ENCODE peak calls at places on chromosomes 11 and 22, in nine cellular contexts. One of them, this sample, is unnamed.
A peak's percentile ranks its signal among the peaks of the same experiment; 100 is the strongest.

GRCh38 chr11:16999116-16999515 is 15.1 kb downstream of the PLEKHA7 start:
- DNase-seq in GM20000: no peak
- DNase-seq in midbrain: no peak
- DNase-seq in T-cell: no peak
- DNase-seq in RWPE1: no peak
- DNase-seq in foreskin fibroblast: no peak
- DNase-seq in brain microvascular endothelial cell: no peak
- DNase-seq in NCI-H1092 treated with DMSO at 0.1 percent for 48 hours: no peak
- DNase-seq in GM23248: no peak
- DNase-seq in this sample: no peak

GRCh38 chr11:19861171-19861570 is 148.5 kb downstream of the NAV2 start:
- DNase-seq in GM20000: no peak
- DNase-seq in midbrain: no peak
- DNase-seq in T-cell: no peak
- DNase-seq in RWPE1: no peak
- DNase-seq in foreskin fibroblast: no peak
- DNase-seq in brain microvascular endothelial cell: peak; percentile 32
- DNase-seq in NCI-H1092 treated with DMSO at 0.1 percent for 48 hours: no peak
- DNase-seq in GM23248: peak; percentile 7
- DNase-seq in this sample: no peak

GRCh38 chr22:45210577-45211431 is 29.9 kb downstream of the KIAA0930 start:
- DNase-seq in GM20000: no peak
- DNase-seq in midbrain: no peak
- DNase-seq in T-cell: no peak
- DNase-seq in RWPE1: no peak
- DNase-seq in foreskin fibroblast: peak; percentile 87
- DNase-seq in brain microvascular endothelial cell: no peak
- DNase-seq in NCI-H1092 treated with DMSO at 0.1 percent for 48 hours: no peak
- DNase-seq in GM23248: peak; percentile 86
- DNase-seq in this sample: no peak

GRCh38 chr11:61543606-61544306 is 35.2 kb downstream of the LRRC10B start:
- DNase-seq in GM20000: peak; percentile 34
- DNase-seq in midbrain: no peak
- DNase-seq in T-cell: no peak
- DNase-seq in RWPE1: peak; percentile 29
- DNase-seq in foreskin fibroblast: peak; percentile 81
- DNase-seq in brain microvascular endothelial cell: peak; percentile 18
- DNase-seq in NCI-H1092 treated with DMSO at 0.1 percent for 48 hours: no peak
- DNase-seq in GM23248: peak; percentile 87
- DNase-seq in this sample: no peak

GRCh38 chr11:69480547-69481392 is 693 bp upstream of the LINC01488 start:
- DNase-seq in GM20000: no peak
- DNase-seq in midbrain: no peak
- DNase-seq in T-cell: no peak
- DNase-seq in RWPE1: no peak
- DNase-seq in foreskin fibroblast: no peak
- DNase-seq in brain microvascular endothelial cell: peak; percentile 54
- DNase-seq in NCI-H1092 treated with DMSO at 0.1 percent for 48 hours: no peak
- DNase-seq in GM23248: peak; percentile 32
- DNase-seq in this sample: no peak

GRCh38 chr11:131579932-131580387 is 209.5 kb downstream of the NTM start:
- DNase-seq in GM20000: peak; percentile 47
- DNase-seq in midbrain: no peak
- DNase-seq in T-cell: no peak
- DNase-seq in RWPE1: peak; percentile 3
- DNase-seq in foreskin fibroblast: peak; percentile 10
- DNase-seq in brain microvascular endothelial cell: peak; percentile 52
- DNase-seq in NCI-H1092 treated with DMSO at 0.1 percent for 48 hours: peak; percentile 13
- DNase-seq in GM23248: peak; percentile 95
- DNase-seq in this sample: peak; percentile 32

GRCh38 chr11:7977251-7977917 is 9.8 kb upstream of the EIF3F start:
- DNase-seq in GM20000: no peak
- DNase-seq in midbrain: no peak
- DNase-seq in T-cell: no peak
- DNase-seq in RWPE1: no peak
- DNase-seq in foreskin fibroblast: peak; percentile 94
- DNase-seq in brain microvascular endothelial cell: peak; percentile 74
- DNase-seq in NCI-H1092 treated with DMSO at 0.1 percent for 48 hours: no peak
- DNase-seq in GM23248: peak; percentile 94
- DNase-seq in this sample: no peak

GRCh38 chr11:35792148-35792845 is 129.7 kb downstream of the TRIM44 start:
- DNase-seq in GM20000: no peak
- DNase-seq in midbrain: no peak
- DNase-seq in T-cell: no peak
- DNase-seq in RWPE1: no peak
- DNase-seq in foreskin fibroblast: peak; percentile 52
- DNase-seq in brain microvascular endothelial cell: no peak
- DNase-seq in NCI-H1092 treated with DMSO at 0.1 percent for 48 hours: peak; percentile 47
- DNase-seq in GM23248: no peak
- DNase-seq in this sample: no peak

GRCh38 chr11:93542753-93543246 is 391 bp downstream of the SMCO4 start:
- DNase-seq in GM20000: no peak
- DNase-seq in midbrain: peak; percentile 71
- DNase-seq in T-cell: no peak
- DNase-seq in RWPE1: no peak
- DNase-seq in foreskin fibroblast: no peak
- DNase-seq in brain microvascular endothelial cell: no peak
- DNase-seq in NCI-H1092 treated with DMSO at 0.1 percent for 48 hours: no peak
- DNase-seq in GM23248: peak; percentile 60
- DNase-seq in this sample: no peak

GRCh38 chr11:121886005-121886739 is 229.8 kb downstream of the BLID start:
- DNase-seq in GM20000: no peak
- DNase-seq in midbrain: no peak
- DNase-seq in T-cell: no peak
- DNase-seq in RWPE1: no peak
- DNase-seq in foreskin fibroblast: peak; percentile 35
- DNase-seq in brain microvascular endothelial cell: no peak
- DNase-seq in NCI-H1092 treated with DMSO at 0.1 percent for 48 hours: peak; percentile 45
- DNase-seq in GM23248: peak; percentile 22
- DNase-seq in this sample: no peak

GRCh38 chr11:44032304-44033085 is 15.3 kb upstream of the ACCSL start:
- DNase-seq in GM20000: no peak
- DNase-seq in midbrain: peak; percentile 26
- DNase-seq in T-cell: no peak
- DNase-seq in RWPE1: no peak
- DNase-seq in foreskin fibroblast: peak; percentile 46
- DNase-seq in brain microvascular endothelial cell: peak; percentile 92
- DNase-seq in NCI-H1092 treated with DMSO at 0.1 percent for 48 hours: no peak
- DNase-seq in GM23248: peak; percentile 76
- DNase-seq in this sample: no peak

GRCh38 chr11:86193297-86194095 is 51.1 kb upstream of the EED start:
- DNase-seq in GM20000: peak; percentile 88
- DNase-seq in midbrain: peak; percentile 81
- DNase-seq in T-cell: peak; percentile 52
- DNase-seq in RWPE1: peak; percentile 73
- DNase-seq in foreskin fibroblast: peak; percentile 78
- DNase-seq in brain microvascular endothelial cell: peak; percentile 88
- DNase-seq in NCI-H1092 treated with DMSO at 0.1 percent for 48 hours: peak; percentile 94
- DNase-seq in GM23248: peak; percentile 84
- DNase-seq in this sample: peak; percentile 82

GRCh38 chr11:133605493-133605892 is 73.2 kb upstream of the OPCML start:
- DNase-seq in GM20000: no peak
- DNase-seq in midbrain: no peak
- DNase-seq in T-cell: no peak
- DNase-seq in RWPE1: no peak
- DNase-seq in foreskin fibroblast: no peak
- DNase-seq in brain microvascular endothelial cell: no peak
- DNase-seq in NCI-H1092 treated with DMSO at 0.1 percent for 48 hours: no peak
- DNase-seq in GM23248: no peak
- DNase-seq in this sample: no peak

GRCh38 chr22:47022075-47022473 is 259.6 kb downstream of the TBC1D22A start:
- DNase-seq in GM20000: no peak
- DNase-seq in midbrain: no peak
- DNase-seq in T-cell: no peak
- DNase-seq in RWPE1: no peak
- DNase-seq in foreskin fibroblast: peak; percentile 18
- DNase-seq in brain microvascular endothelial cell: no peak
- DNase-seq in NCI-H1092 treated with DMSO at 0.1 percent for 48 hours: no peak
- DNase-seq in GM23248: peak; percentile 13
- DNase-seq in this sample: no peak

GRCh38 chr11:130451261-130452019 is 3.0 kb downstream of the ADAMTS15 start:
- DNase-seq in GM20000: no peak
- DNase-seq in midbrain: no peak
- DNase-seq in T-cell: no peak
- DNase-seq in RWPE1: no peak
- DNase-seq in foreskin fibroblast: peak; percentile 85
- DNase-seq in brain microvascular endothelial cell: peak; percentile 32
- DNase-seq in NCI-H1092 treated with DMSO at 0.1 percent for 48 hours: no peak
- DNase-seq in GM23248: peak; percentile 59
- DNase-seq in this sample: no peak

GRCh38 chr22:44569516-44569915 is 71.5 kb upstream of the RTL6 start:
- DNase-seq in GM20000: no peak
- DNase-seq in midbrain: no peak
- DNase-seq in T-cell: no peak
- DNase-seq in RWPE1: no peak
- DNase-seq in foreskin fibroblast: no peak
- DNase-seq in brain microvascular endothelial cell: no peak
- DNase-seq in NCI-H1092 treated with DMSO at 0.1 percent for 48 hours: no peak
- DNase-seq in GM23248: no peak
- DNase-seq in this sample: no peak

GRCh38 chr11:73996161-73996747 is 12.6 kb downstream of the UCP3 start:
- DNase-seq in GM20000: no peak
- DNase-seq in midbrain: no peak
- DNase-seq in T-cell: no peak
- DNase-seq in RWPE1: no peak
- DNase-seq in foreskin fibroblast: no peak
- DNase-seq in brain microvascular endothelial cell: no peak
- DNase-seq in NCI-H1092 treated with DMSO at 0.1 percent for 48 hours: peak; percentile 15
- DNase-seq in GM23248: no peak
- DNase-seq in this sample: no peak

GRCh38 chr11:64859542-64860414 is 15.3 kb upstream of the CDC42BPG start:
- DNase-seq in GM20000: peak; percentile 93
- DNase-seq in midbrain: no peak
- DNase-seq in T-cell: peak; percentile 46
- DNase-seq in RWPE1: no peak
- DNase-seq in foreskin fibroblast: no peak
- DNase-seq in brain microvascular endothelial cell: no peak
- DNase-seq in NCI-H1092 treated with DMSO at 0.1 percent for 48 hours: no peak
- DNase-seq in GM23248: no peak
- DNase-seq in this sample: peak; percentile 94

GRCh38 chr11:36073411-36074203 is 129.7 kb downstream of the LDLRAD3 start:
- DNase-seq in GM20000: no peak
- DNase-seq in midbrain: peak; percentile 69
- DNase-seq in T-cell: no peak
- DNase-seq in RWPE1: no peak
- DNase-seq in foreskin fibroblast: peak; percentile 89
- DNase-seq in brain microvascular endothelial cell: peak; percentile 73
- DNase-seq in NCI-H1092 treated with DMSO at 0.1 percent for 48 hours: no peak
- DNase-seq in GM23248: peak; percentile 69
- DNase-seq in this sample: no peak

GRCh38 chr22:43160497-43161126 is 9.3 kb downstream of the TSPO start:
- DNase-seq in GM20000: no peak
- DNase-seq in midbrain: no peak
- DNase-seq in T-cell: no peak
- DNase-seq in RWPE1: no peak
- DNase-seq in foreskin fibroblast: no peak
- DNase-seq in brain microvascular endothelial cell: no peak
- DNase-seq in NCI-H1092 treated with DMSO at 0.1 percent for 48 hours: no peak
- DNase-seq in GM23248: no peak
- DNase-seq in this sample: no peak

GRCh38 chr11:126332221-126332711 is 23.2 kb upstream of the ST3GAL4 start:
- DNase-seq in GM20000: no peak
- DNase-seq in midbrain: no peak
- DNase-seq in T-cell: no peak
- DNase-seq in RWPE1: peak; percentile 86
- DNase-seq in foreskin fibroblast: peak; percentile 97
- DNase-seq in brain microvascular endothelial cell: peak; percentile 84
- DNase-seq in NCI-H1092 treated with DMSO at 0.1 percent for 48 hours: no peak
- DNase-seq in GM23248: peak; percentile 96
- DNase-seq in this sample: no peak

GRCh38 chr22:33467718-33468117 is 409.5 kb upstream of the SYN3 start:
- DNase-seq in GM20000: no peak
- DNase-seq in midbrain: no peak
- DNase-seq in T-cell: no peak
- DNase-seq in RWPE1: no peak
- DNase-seq in foreskin fibroblast: no peak
- DNase-seq in brain microvascular endothelial cell: no peak
- DNase-seq in NCI-H1092 treated with DMSO at 0.1 percent for 48 hours: no peak
- DNase-seq in GM23248: peak; percentile 51
- DNase-seq in this sample: no peak

GRCh38 chr11:225734-226453 is 10.2 kb downstream of the SIRT3 start:
- DNase-seq in GM20000: no peak
- DNase-seq in midbrain: no peak
- DNase-seq in T-cell: no peak
- DNase-seq in RWPE1: no peak
- DNase-seq in foreskin fibroblast: peak; percentile 63
- DNase-seq in brain microvascular endothelial cell: no peak
- DNase-seq in NCI-H1092 treated with DMSO at 0.1 percent for 48 hours: no peak
- DNase-seq in GM23248: peak; percentile 62
- DNase-seq in this sample: no peak

GRCh38 chr11:79237111-79237510 is 203.7 kb downstream of the TENM4 start:
- DNase-seq in GM20000: no peak
- DNase-seq in midbrain: no peak
- DNase-seq in T-cell: no peak
- DNase-seq in RWPE1: no peak
- DNase-seq in foreskin fibroblast: peak; percentile 43
- DNase-seq in brain microvascular endothelial cell: no peak
- DNase-seq in NCI-H1092 treated with DMSO at 0.1 percent for 48 hours: no peak
- DNase-seq in GM23248: peak; percentile 26
- DNase-seq in this sample: no peak

GRCh38 chr11:3201112-3201581 is 17.5 kb downstream of the MRGPRG start:
- DNase-seq in GM20000: no peak
- DNase-seq in midbrain: no peak
- DNase-seq in T-cell: no peak
- DNase-seq in RWPE1: no peak
- DNase-seq in foreskin fibroblast: no peak
- DNase-seq in brain microvascular endothelial cell: no peak
- DNase-seq in NCI-H1092 treated with DMSO at 0.1 percent for 48 hours: no peak
- DNase-seq in GM23248: no peak
- DNase-seq in this sample: no peak

GRCh38 chr11:85866137-85866827 is 11.1 kb downstream of the CCDC83 start:
- DNase-seq in GM20000: no peak
- DNase-seq in midbrain: no peak
- DNase-seq in T-cell: no peak
- DNase-seq in RWPE1: no peak
- DNase-seq in foreskin fibroblast: no peak
- DNase-seq in brain microvascular endothelial cell: no peak
- DNase-seq in NCI-H1092 treated with DMSO at 0.1 percent for 48 hours: no peak
- DNase-seq in GM23248: no peak
- DNase-seq in this sample: no peak

GRCh38 chr22:23835773-23836144 is 3.0 kb downstream of the DERL3 start:
- DNase-seq in GM20000: no peak
- DNase-seq in midbrain: no peak
- DNase-seq in T-cell: no peak
- DNase-seq in RWPE1: no peak
- DNase-seq in foreskin fibroblast: no peak
- DNase-seq in brain microvascular endothelial cell: no peak
- DNase-seq in NCI-H1092 treated with DMSO at 0.1 percent for 48 hours: no peak
- DNase-seq in GM23248: no peak
- DNase-seq in this sample: no peak

GRCh38 chr11:3010521-3011275 is 18.6 kb upstream of the NAP1L4 start:
- DNase-seq in GM20000: no peak
- DNase-seq in midbrain: no peak
- DNase-seq in T-cell: no peak
- DNase-seq in RWPE1: no peak
- DNase-seq in foreskin fibroblast: peak; percentile 66
- DNase-seq in brain microvascular endothelial cell: no peak
- DNase-seq in NCI-H1092 treated with DMSO at 0.1 percent for 48 hours: no peak
- DNase-seq in GM23248: no peak
- DNase-seq in this sample: no peak

GRCh38 chr22:31626427-31627150 is 35.4 kb downstream of the PISD start:
- DNase-seq in GM20000: no peak
- DNase-seq in midbrain: peak; percentile 37
- DNase-seq in T-cell: no peak
- DNase-seq in RWPE1: no peak
- DNase-seq in foreskin fibroblast: peak; percentile 27
- DNase-seq in brain microvascular endothelial cell: no peak
- DNase-seq in NCI-H1092 treated with DMSO at 0.1 percent for 48 hours: no peak
- DNase-seq in GM23248: peak; percentile 32
- DNase-seq in this sample: no peak

GRCh38 chr11:15774021-15774862 is 582.1 kb downstream of the SOX6 start:
- DNase-seq in GM20000: no peak
- DNase-seq in midbrain: no peak
- DNase-seq in T-cell: no peak
- DNase-seq in RWPE1: no peak
- DNase-seq in foreskin fibroblast: no peak
- DNase-seq in brain microvascular endothelial cell: no peak
- DNase-seq in NCI-H1092 treated with DMSO at 0.1 percent for 48 hours: no peak
- DNase-seq in GM23248: no peak
- DNase-seq in this sample: no peak

GRCh38 chr11:2384723-2385041 is 7.6 kb downstream of the CD81 start:
- DNase-seq in GM20000: no peak
- DNase-seq in midbrain: no peak
- DNase-seq in T-cell: no peak
- DNase-seq in RWPE1: no peak
- DNase-seq in foreskin fibroblast: no peak
- DNase-seq in brain microvascular endothelial cell: no peak
- DNase-seq in NCI-H1092 treated with DMSO at 0.1 percent for 48 hours: no peak
- DNase-seq in GM23248: no peak
- DNase-seq in this sample: no peak

This sample was measured in GM13977.